ENCODE peak calls at places on chromosomes 16 and 17, in five cellular contexts. O is endodermal cell, R is transverse colon, W is adrenal gland, Q is upper lobe of left lung. C is an unnamed sample.
A peak's percentile ranks its signal among the peaks of the same experiment; 100 is the strongest.

GRCh38 chr17:36592316-36592710 is 634 bp downstream of the DHRS11 start:
- DNase-seq in O (peak; percentile 88), R (peak; percentile 33), W (no peak), Q (no peak), C (no peak)

GRCh38 chr17:2594657-2595085 is 1.2 kb downstream of the PAFAH1B1 start:
- DNase-seq in O (no peak), R (no peak), W (no peak), Q (no peak), C (no peak)

GRCh38 chr16:84351630-84352029 is 16.7 kb upstream of the ATP2C2 start:
- DNase-seq in O (no peak), R (peak; percentile 62), W (no peak), Q (no peak), C (no peak)

GRCh38 chr16:78251115-78251514 is 151.7 kb downstream of the WWOX start:
- DNase-seq in O (no peak), R (no peak), W (no peak), Q (no peak), C (no peak)

GRCh38 chr16:53415504-53415903 is 18.8 kb upstream of the RBL2 start:
- DNase-seq in O (peak; percentile 80), R (no peak), W (no peak), Q (peak; percentile 37), C (no peak)

GRCh38 chr17:81402530-81402941 is 7.3 kb downstream of the BAHCC1 start:
- DNase-seq in O (no peak), R (no peak), W (no peak), Q (no peak), C (no peak)

GRCh38 chr17:55116440-55116914 is 147.9 kb downstream of the STXBP4 start:
- DNase-seq in O (no peak), R (no peak), W (no peak), Q (no peak), C (no peak)

GRCh38 chr16:57166951-57167350 is 18.9 kb downstream of the PSME3IP1 start:
- DNase-seq in O (no peak), R (no peak), W (no peak), Q (peak; percentile 81), C (no peak)

GRCh38 chr16:20849587-20850390 is 43.5 kb downstream of the REXO5 start:
- DNase-seq in O (peak; percentile 89), R (peak; percentile 78), W (peak; percentile 78), Q (peak; percentile 55), C (no peak)

GRCh38 chr17:42917236-42917603 is 16.6 kb downstream of the G6PC1 start:
- DNase-seq in O (no peak), R (no peak), W (no peak), Q (no peak), C (no peak)

GRCh38 chr16:72989203-72989991 is 58.5 kb downstream of the ZFHX3 start:
- DNase-seq in O (no peak), R (no peak), W (no peak), Q (peak; percentile 41), C (no peak)

GRCh38 chr17:49621946-49622529 is 46.4 kb downstream of the NXPH3 start:
- DNase-seq in O (no peak), R (no peak), W (no peak), Q (no peak), C (no peak)

GRCh38 chr16:23504453-23505179 is 5.7 kb downstream of the GGA2 start:
- DNase-seq in O (peak; percentile 84), R (peak; percentile 42), W (peak; percentile 77), Q (peak; percentile 83), C (peak; percentile 84)

GRCh38 chr17:39062846-39063680 is 88.4 kb downstream of the PLXDC1 start:
- DNase-seq in O (no peak), R (no peak), W (no peak), Q (no peak), C (no peak)

GRCh38 chr17:74514632-74515035 is 16.6 kb downstream of the CD300LB start:
- DNase-seq in O (no peak), R (no peak), W (peak; percentile 38), Q (no peak), C (no peak)

GRCh38 chr17:16255481-16255901 is 38.5 kb downstream of the PIGL start:
- DNase-seq in O (peak; percentile 72), R (peak; percentile 64), W (peak; percentile 77), Q (peak; percentile 52), C (no peak)

GRCh38 chr17:34318474-34318873 is 761 bp upstream of the CCL8 start:
- DNase-seq in O (peak; percentile 83), R (no peak), W (no peak), Q (no peak), C (no peak)

GRCh38 chr17:8619294-8619693 is 11.2 kb downstream of the MYH10 start:
- DNase-seq in O (no peak), R (no peak), W (no peak), Q (no peak), C (no peak)

GRCh38 chr17:66300956-66301355 is 1.5 kb upstream of the PRKCA start:
- DNase-seq in O (no peak), R (no peak), W (no peak), Q (no peak), C (no peak)
- H3K4me3 ChIP-seq in O (no peak overlapping the region), R (no peak overlapping the region), W (no peak overlapping the region), Q (no peak overlapping the region), C (no peak overlapping the region)

DNA sequence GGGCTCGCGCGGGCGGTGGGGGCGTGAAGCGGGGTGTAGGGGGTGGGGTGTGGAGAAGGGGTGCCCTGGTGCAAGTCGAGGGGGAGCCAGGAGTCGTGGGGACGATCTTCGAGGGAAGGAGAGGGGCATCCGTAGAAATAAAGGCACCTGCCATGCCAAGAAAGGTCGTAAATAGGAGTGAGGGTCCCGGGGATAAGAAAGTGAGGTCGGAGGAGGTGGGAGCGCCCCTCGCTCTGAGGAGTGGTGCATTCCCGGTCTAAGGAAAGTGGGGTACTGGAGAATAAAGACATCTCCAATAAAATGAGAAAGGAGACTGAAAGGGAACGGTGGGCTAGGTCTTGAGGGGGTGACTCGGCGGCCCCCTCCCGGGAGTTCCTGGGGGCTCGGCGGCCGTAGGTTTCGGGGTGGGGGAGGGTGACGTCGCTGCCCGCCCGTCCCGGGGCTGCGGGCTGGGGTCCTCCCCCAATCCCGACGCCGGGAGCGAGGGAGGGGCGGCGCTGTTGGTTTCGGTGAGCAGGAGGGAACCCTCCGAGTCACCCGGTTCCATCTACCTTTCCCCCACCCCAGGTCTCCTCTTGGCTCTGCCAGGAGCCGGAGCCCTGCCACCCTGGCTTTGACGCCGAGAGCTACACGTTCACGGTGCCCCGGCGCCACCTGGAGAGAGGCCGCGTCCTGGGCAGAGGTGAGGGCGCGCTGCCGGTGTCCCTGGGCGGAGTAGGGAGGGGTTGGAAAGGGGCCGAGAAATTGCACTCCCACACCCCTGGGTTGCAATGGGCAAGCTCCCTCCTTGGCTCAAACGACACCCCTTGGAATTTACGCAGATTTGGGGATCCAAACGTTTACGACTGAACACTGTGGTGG is 868 bp downstream of the CDH1 start:
- DNase-seq in O (peak; percentile 79), R (peak; percentile 86), W (no peak), Q (peak; percentile 82), C (no peak)
- TF ChIP-seq CTCF in O (peak; percentile 27), R (peak; percentile 41), W (no peak), Q (no peak), C (no peak)

GRCh38 chr16:75644240-75645012 is 3.0 kb downstream of the KARS1 start:
- DNase-seq in O (no peak), R (no peak), W (no peak), Q (no peak), C (no peak)
- H3K36me3 ChIP-seq in O (peaks cover 57% of the 10 kb centered on the region), R (peaks cover 22% of the 10 kb centered on the region), W (peaks cover 34% of the 10 kb centered on the region), Q (peaks cover 58% of the 10 kb centered on the region), C (peaks cover 21% of the 10 kb centered on the region)

DNA sequence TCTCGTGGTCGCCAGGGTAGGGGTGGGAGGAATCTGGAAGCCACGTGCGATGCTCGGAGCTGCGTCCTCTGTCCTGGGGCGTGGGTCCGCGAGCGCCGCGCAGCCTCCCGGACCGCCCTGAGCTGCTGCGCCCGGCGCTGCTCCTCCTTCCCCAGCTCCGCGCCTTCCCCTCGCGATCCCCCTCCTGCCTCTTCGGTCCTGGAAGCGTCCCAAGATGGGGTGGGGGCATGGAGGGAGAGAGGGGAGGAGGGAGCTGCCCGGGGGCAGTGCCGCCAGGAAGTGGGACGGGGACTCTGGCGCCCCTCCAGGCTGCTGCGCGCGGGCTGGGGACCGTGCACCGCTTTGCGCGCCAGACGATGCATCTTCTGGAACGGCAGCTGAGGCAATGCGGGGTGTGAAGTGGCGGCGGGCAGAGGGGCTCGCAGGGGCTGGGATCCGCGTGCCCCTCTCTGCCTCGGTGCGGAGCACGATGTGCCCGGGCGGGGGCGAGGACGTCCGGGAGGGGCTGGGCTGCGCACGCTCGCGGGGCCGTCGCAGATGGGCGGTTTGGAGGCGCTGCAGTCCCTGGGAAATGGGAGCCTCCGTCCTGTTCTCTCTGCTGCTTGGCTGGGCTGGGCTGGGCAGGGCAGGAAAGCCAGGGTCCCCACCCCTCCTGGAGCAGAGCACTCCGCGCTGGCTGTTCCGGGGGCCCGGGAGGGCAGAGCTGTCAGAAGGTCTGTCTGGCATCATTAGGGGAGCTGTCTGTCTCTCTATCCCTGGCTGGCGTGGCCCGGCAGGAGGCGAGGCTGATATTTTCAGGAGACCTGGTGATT is 388.0 kb downstream of the SEC14L1 start:
- DNase-seq in O (peak; percentile 92), R (no peak), W (no peak), Q (no peak), C (no peak)
- H3K4me3 ChIP-seq in O (peak overlapping the region; percentile 75), R (no peak overlapping the region), W (no peak overlapping the region), Q (peak overlapping the region; percentile 30), C (no peak overlapping the region)

GRCh38 chr16:52398021-52398420 is 148.9 kb downstream of the TOX3 start:
- DNase-seq in O (no peak), R (no peak), W (no peak), Q (no peak), C (no peak)
- TF ChIP-seq CTCF in O (no peak), R (no peak), W (no peak), Q (no peak), C (no peak)